ENCODE peak calls at places on chromosome 1, in nine cellular contexts. S is esophagus squamous epithelium, Q is stomach, P is thyroid gland, D is transverse colon, N is IMR-90, H is GM12891, A is uterus, G is NB4. V is an unnamed sample.
A peak's percentile ranks its signal among the peaks of the same experiment; 100 is the strongest.

GRCh38 chr1:115456441-115456961 is 118.5 kb upstream of the NGF start:
- DNase-seq in H (no peak), D (no peak), S (no peak), P (peak; percentile 51), G (no peak), A (no peak), Q (no peak), N (peak; percentile 67), V (peak; percentile 19)

GRCh38 chr1:11793819-11794218 is 11.9 kb downstream of the MTHFR start:
- DNase-seq in D (no peak), Q (no peak), P (no peak), N (no peak), G (no peak), S (no peak), H (no peak), A (no peak), V (no peak)

GRCh38 chr1:109750241-109750882 is 9.5 kb upstream of the GSTM3 start:
- DNase-seq in H (no peak), N (no peak), A (no peak), D (no peak), P (no peak), Q (no peak), S (no peak), G (no peak), V (no peak)

GRCh38 chr1:38476111-38476783 is 383.3 kb downstream of the RRAGC start:
- DNase-seq in N (no peak), D (no peak), H (no peak), Q (no peak), G (no peak), A (no peak), S (no peak), P (peak; percentile 11), V (no peak)

GRCh38 chr1:218783916-218784315 is 389.8 kb upstream of the LYPLAL1 start:
- DNase-seq in S (no peak), G (no peak), P (no peak), A (no peak), H (no peak), N (no peak), Q (no peak), D (no peak), V (no peak)

GRCh38 chr1:191888996-191889622 is 269.2 kb upstream of the RGS18 start:
- DNase-seq in Q (no peak), N (peak; percentile 18), H (no peak), A (no peak), S (no peak), G (peak; percentile 7), D (no peak), P (no peak), V (no peak)

GRCh38 chr1:184664042-184664659 is 90.5 kb downstream of the EDEM3 start:
- DNase-seq in S (no peak), N (peak; percentile 57), G (peak; percentile 64), P (peak; percentile 73), D (peak; percentile 79), A (peak; percentile 84), H (peak; percentile 73), Q (peak; percentile 73), V (peak; percentile 77)

GRCh38 chr1:172378109-172378755 is 42.3 kb upstream of the C1orf105 start:
- DNase-seq in N (no peak), H (no peak), G (no peak), A (no peak), S (no peak), P (no peak), Q (no peak), D (no peak), V (no peak)

GRCh38 chr1:203567596-203567995 is 59.0 kb upstream of the ATP2B4 start:
- DNase-seq in H (no peak), S (no peak), G (no peak), Q (no peak), D (no peak), N (no peak), P (no peak), A (no peak), V (no peak)

DNA sequence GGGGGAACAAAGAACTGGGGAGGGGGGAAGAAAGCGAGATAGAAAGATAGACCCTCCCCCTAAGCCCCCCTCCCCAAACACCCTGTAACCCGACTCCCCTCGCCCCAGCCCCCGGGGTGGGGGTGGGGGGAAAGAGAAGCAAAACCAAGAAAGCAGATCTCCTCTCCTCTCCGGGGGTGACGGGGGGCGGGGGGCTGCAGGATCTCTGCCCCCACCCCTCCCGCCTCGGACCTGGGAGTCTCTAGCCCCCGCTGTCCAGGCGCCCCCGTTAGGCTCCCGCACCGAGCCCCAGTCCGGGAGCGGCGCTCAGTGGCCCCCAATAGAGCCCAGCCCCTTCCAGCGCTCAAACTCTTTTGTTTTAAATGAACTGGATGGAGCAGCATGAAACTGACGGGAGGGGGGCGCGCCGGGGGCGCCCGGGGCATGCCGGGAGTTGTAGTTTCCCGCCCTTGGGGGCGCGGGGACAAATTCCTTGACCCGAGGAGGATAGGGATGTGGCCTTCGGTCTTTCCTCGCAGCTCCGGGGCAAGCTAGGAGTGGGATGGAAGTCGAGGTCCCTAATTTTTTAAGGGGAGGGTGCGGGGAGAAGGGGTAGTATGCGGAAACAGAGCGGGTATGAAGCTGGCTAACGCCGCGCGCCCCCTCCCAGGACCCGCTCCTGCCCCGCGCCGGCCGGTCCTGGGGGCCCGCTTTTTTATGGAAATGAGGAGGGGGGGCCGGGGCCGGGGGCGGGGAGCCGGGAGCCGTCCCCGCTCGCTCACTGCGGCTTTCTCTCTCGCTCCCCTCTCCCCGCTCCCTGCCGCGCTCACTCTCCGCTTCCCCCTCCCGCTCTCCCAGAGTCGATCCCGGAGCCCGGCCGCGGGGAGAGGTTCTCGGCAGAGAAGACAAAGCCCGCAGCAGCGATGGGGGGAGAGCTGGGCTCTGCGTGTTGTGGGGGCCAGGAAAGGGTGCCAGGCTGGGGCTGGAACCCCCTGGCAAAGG is at the start of gene MEX3A:
- DNase-seq in N (peak; percentile 64), Q (peak; percentile 69), A (peak; percentile 78), H (peak; percentile 85), S (no peak), G (peak; percentile 73), D (peak; percentile 80), P (peak; percentile 68), V (peak; percentile 98)
- TF ChIP-seq POLR2A in N (no peak), Q (no peak), A (no peak), H (no peak), S (no peak), G (no peak), D (no peak), P (no peak), V (peak; percentile 23)

GRCh38 chr1:183238071-183238470 is 52.0 kb downstream of the LAMC2 start:
- DNase-seq in A (no peak), G (no peak), S (no peak), H (no peak), P (no peak), D (no peak), Q (no peak), N (peak; percentile 69), V (peak; percentile 32)

GRCh38 chr1:183241446-183241845 is 55.4 kb downstream of the LAMC2 start:
- DNase-seq in S (no peak), N (no peak), G (no peak), A (no peak), H (no peak), P (no peak), Q (no peak), D (no peak), V (no peak)

GRCh38 chr1:183239220-183239742 is 53.2 kb downstream of the LAMC2 start:
- DNase-seq in A (no peak), S (no peak), H (no peak), D (no peak), P (no peak), G (peak; percentile 39), Q (no peak), N (no peak), V (no peak)

GRCh38 chr1:183242556-183242955 is 56.5 kb downstream of the LAMC2 start:
- DNase-seq in H (no peak), G (no peak), Q (no peak), N (no peak), A (no peak), S (no peak), P (no peak), D (no peak), V (no peak)

DNA sequence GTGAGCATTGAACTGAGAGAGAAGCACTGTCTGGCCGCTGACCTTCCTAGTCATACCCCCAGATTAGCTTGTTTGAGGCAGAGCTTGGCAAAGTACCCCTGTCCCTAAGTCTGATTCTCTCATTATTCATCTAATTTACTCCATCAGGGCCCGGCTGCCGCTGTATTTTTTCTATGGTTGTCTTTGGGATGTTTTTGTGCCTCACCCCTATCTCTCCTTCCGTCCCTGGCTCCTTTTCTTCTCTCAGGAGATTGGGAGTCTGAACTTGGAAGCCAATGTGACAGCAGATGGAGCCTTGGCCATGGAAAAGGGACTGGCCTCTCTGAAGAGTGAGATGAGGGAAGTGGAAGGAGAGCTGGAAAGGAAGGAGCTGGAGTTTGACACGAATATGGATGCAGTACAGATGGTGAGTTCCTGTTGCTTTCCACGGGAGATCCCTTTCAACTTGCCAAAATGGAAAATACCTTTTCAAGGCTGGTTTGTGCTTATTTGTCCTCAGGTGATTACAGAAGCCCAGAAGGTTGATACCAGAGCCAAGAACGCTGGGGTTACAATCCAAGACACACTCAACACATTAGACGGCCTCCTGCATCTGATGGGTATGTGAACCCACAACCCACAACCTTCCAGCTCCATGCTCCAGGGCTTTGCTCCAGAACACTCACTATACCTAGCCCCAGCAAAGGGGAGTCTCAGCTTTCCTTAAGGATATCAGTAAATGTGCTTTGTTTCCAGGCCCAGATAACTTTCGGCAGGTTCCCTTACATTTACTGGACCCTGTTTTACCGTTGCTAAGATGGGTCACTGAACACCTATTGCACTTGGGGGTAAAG is 53.9 kb downstream of the LAMC2 start:
- DNase-seq in S (no peak), Q (no peak), D (no peak), P (no peak), G (no peak), N (no peak), A (no peak), H (no peak), V (no peak)
- TF ChIP-seq POLR2A in S (no peak), Q (no peak), D (no peak), P (no peak), G (no peak), N (no peak), A (no peak), H (no peak), V (no peak)

GRCh38 chr1:19442150-19443096 is 42.9 kb downstream of the CAPZB start:
- DNase-seq in N (peak; percentile 60), P (no peak), D (no peak), Q (no peak), A (no peak), H (no peak), S (no peak), G (no peak), V (no peak)
- TF ChIP-seq POLR2A in N (no peak), P (no peak), D (no peak), Q (no peak), A (no peak), H (no peak), S (no peak), G (no peak), V (no peak)

DNA sequence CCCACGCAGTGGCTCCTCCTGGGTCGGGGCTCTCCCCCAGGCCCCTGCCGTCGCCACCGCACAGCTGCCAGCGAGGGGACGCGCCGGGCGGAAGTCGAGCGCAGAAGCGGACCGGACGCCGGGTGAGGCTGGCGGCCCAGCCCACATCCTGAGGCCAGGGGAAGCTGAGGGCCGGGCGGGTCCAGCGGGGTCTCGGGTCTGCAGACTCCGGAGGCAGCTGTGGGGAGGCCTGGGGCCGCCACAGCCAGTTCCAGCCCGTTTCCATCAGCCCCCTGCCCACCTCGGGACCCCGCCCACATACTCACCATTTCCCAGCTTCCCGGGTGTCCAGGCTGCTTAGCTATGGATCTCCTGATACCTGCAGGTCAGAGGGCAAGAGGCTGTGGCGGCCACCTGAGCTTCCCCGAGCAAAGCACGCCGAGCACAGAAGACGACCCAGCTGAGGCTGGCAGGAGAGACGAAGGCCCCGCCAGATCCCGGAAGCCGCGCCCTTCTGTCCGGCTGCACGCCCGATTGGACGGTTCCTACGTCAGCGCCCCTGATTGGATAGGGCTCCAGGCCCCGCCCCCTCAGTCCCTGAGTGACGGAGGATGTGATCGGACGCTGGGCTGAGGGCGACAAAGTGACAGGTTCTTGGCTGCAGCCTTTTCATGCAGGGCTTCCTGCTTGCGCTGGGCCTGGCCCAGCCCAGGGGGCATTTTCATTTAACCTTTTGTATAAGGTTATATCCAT is 38.7 kb upstream of the ZNF124 start:
- DNase-seq in N (peak; percentile 85), S (peak; percentile 84), A (peak; percentile 96), P (peak; percentile 99), G (peak; percentile 98), Q (peak; percentile 99), H (peak; percentile 82), D (peak; percentile 99), V (peak; percentile 83)
- TF ChIP-seq POLR2A in N (peak; percentile 83), S (no peak), A (peak; percentile 74), P (no peak), G (peak; percentile 84), Q (peak; percentile 37), H (peak; percentile 73), D (peak; percentile 94), V (peak; percentile 78)

V was measured in H54.